ENCODE peak calls at places on chromosomes 7 and 10, in six cellular contexts. J is activated T-helper 1 cell treated with anti-CD3 and anti-CD28 coated beads, Interleukin-12 subunit alpha, Interleukin-12 subunit beta, Interleukin-2, Interleukin-4 antibody, amounts not matched to agents 30 ng/mL and 10 ng/mL and 1 ng/mL, durations not matched to agents 14 hours and 24 hours and 36 hours; I is WERI-Rb-1; U is activated CD4-positive, alpha-beta memory T cell treated with anti-CD3 and anti-CD28 coated beads, Interleukin-2, amount 10 ng/mL, durations not matched to agents 7 days and 5 days; E is GM12892; H is Right ventricle myocardium inferior. G is an unnamed sample.

GRCh38 chr10:124223711-124224085 is 130.3 kb upstream of the CHST15 start:
- DNase-seq in H (no peak), I (no peak), J (no peak), E (no peak), U (no peak), G (no peak)

GRCh38 chr10:49781247-49781646 is 19.1 kb upstream of the OGDHL start:
- DNase-seq in U (no peak), J (no peak), E (no peak), H (no peak), I (no peak), G (no peak)

GRCh38 chr7:93048136-93048930 is 69.4 kb downstream of the SAMD9 start:
- DNase-seq in I (no peak), J (no peak), U (no peak), E (no peak), H (no peak), G (no peak)

GRCh38 chr10:63446716-63447440 is 18.9 kb downstream of the JMJD1C start:
- DNase-seq in H (no peak), E (no peak), U (no peak), J (no peak), I (no peak), G (no peak)

GRCh38 chr10:70461397-70462348 is 16.9 kb upstream of the PALD1 start:
- DNase-seq in H (peak; percentile 73), U (peak; percentile 53), J (peak; percentile 21), I (peak; percentile 63), E (peak; percentile 65), G (peak; percentile 5)

GRCh38 chr7:51043461-51043860 is 260.8 kb upstream of the GRB10 start:
- DNase-seq in H (no peak), U (no peak), J (no peak), I (no peak), E (no peak), G (no peak)

GRCh38 chr10:105700327-105700726 is 1059.2 kb downstream of the SORCS3 start:
- DNase-seq in H (no peak), I (no peak), E (no peak), J (no peak), U (no peak), G (no peak)

GRCh38 chr7:113283861-113284260 is 165.5 kb upstream of the SMIM30 start:
- DNase-seq in J (no peak), U (no peak), H (no peak), I (no peak), E (no peak), G (no peak)

GRCh38 chr7:135169141-135169935 is 1.2 kb downstream of the CYREN start:
- DNase-seq in J (peak; percentile 38), E (peak; percentile 59), U (peak; percentile 75), I (peak; percentile 74), H (no peak), G (no peak)

GRCh38 chr10:79981673-79982485 is 33.0 kb upstream of the SFTPD start:
- DNase-seq in I (peak; percentile 57), H (peak; percentile 79), J (no peak), U (peak; percentile 39), E (no peak), G (no peak)

GRCh38 chr7:157743781-157744525 is 407.1 kb downstream of the DNAJB6 start:
- DNase-seq in U (no peak), H (no peak), E (no peak), J (no peak), I (no peak), G (no peak)

GRCh38 chr7:155586843-155587440 is 40.6 kb upstream of the CNPY1 start:
- DNase-seq in J (no peak), E (no peak), U (no peak), H (no peak), I (no peak), G (no peak)

GRCh38 chr7:155749578-155749977 is 62.7 kb downstream of the SHH start:
- DNase-seq in J (no peak), H (no peak), U (no peak), I (no peak), E (no peak), G (no peak)

G was measured in AG09319.